ENCODE peak calls at places on chromosomes 13 and 19, in five cellular contexts. S is left ventricle myocardium inferior, K is cardiac muscle cell, H is IMR-90, A is BJ. X is an unnamed sample.

GRCh38 chr13:98664047-98664446 is 87.1 kb upstream of the STK24 start:
- DNase-seq in S (no peak), K (peak; percentile 21), H (peak; percentile 85), A (peak; percentile 31), X (peak; percentile 70)

GRCh38 chr13:30373727-30374126 is 48.6 kb upstream of the UBE2L5 start:
- DNase-seq in S (no peak), K (no peak), H (no peak), A (no peak), X (no peak)

GRCh38 chr13:41700790-41701310 is 243.5 kb downstream of the RGCC start:
- DNase-seq in S (no peak), K (peak; percentile 69), H (peak; percentile 66), A (peak; percentile 78), X (no peak)

GRCh38 chr13:31824705-31825512 is 85.6 kb downstream of the RXFP2 start:
- DNase-seq in S (no peak), K (peak; percentile 52), H (peak; percentile 16), A (no peak), X (no peak)

GRCh38 chr13:40495620-40496001 is 170.8 kb downstream of the FOXO1 start:
- DNase-seq in S (no peak), K (no peak), H (no peak), A (no peak), X (no peak)

GRCh38 chr19:54481326-54481930 is 8.3 kb upstream of the CDC42EP5 start:
- DNase-seq in S (no peak), K (peak; percentile 65), H (peak; percentile 33), A (no peak), X (no peak)

GRCh38 chr19:43570174-43570791 is 5.0 kb downstream of the XRCC1 start:
- DNase-seq in S (no peak), K (no peak), H (no peak), A (no peak), X (no peak)

GRCh38 chr13:110250258-110250891 is 56.6 kb downstream of the COL4A1 start:
- DNase-seq in S (peak; percentile 71), K (peak; percentile 82), H (peak; percentile 77), A (peak; percentile 74), X (no peak)

GRCh38 chr13:39419068-39419467 is 183.9 kb downstream of the LHFPL6 start:
- DNase-seq in S (no peak), K (no peak), H (no peak), A (no peak), X (no peak)

GRCh38 chr13:64688893-64689677 is 2541.1 kb downstream of the PCDH9 start:
- DNase-seq in S (no peak), K (no peak), H (peak; percentile 81), A (peak; percentile 9), X (no peak)

GRCh38 chr19:29645911-29646310 is 19.4 kb upstream of the PLEKHF1 start:
- DNase-seq in S (peak; percentile 48), K (peak; percentile 89), H (peak; percentile 34), A (no peak), X (no peak)

GRCh38 chr13:65834897-65835296 is 1395.2 kb downstream of the PCDH9 start:
- DNase-seq in S (no peak), K (no peak), H (peak; percentile 52), A (no peak), X (no peak)

GRCh38 chr19:46697142-46697960 is 19.6 kb downstream of the PRKD2 start:
- DNase-seq in S (peak; percentile 89), K (peak; percentile 82), H (peak; percentile 49), A (peak; percentile 36), X (no peak)

GRCh38 chr19:40286235-40286530 is 1.0 kb upstream of the AKT2 start:
- DNase-seq in S (no peak), K (no peak), H (no peak), A (no peak), X (no peak)

GRCh38 chr19:40521276-40521675 is 54.5 kb downstream of the SPTBN4 start:
- DNase-seq in S (no peak), K (peak; percentile 34), H (peak; percentile 29), A (no peak), X (no peak)

GRCh38 chr13:99983401-99984133 is 2.0 kb downstream of the ZIC2 start:
- DNase-seq in S (no peak), K (no peak), H (no peak), A (no peak), X (no peak)

GRCh38 chr19:7391218-7391670 is 42.5 kb downstream of the ARHGEF18 start:
- DNase-seq in S (no peak), K (peak; percentile 83), H (peak; percentile 77), A (no peak), X (no peak)

GRCh38 chr19:35789978-35790944 is 14.9 kb downstream of the ARHGAP33 start:
- DNase-seq in S (no peak), K (no peak), H (no peak), A (no peak), X (no peak)

GRCh38 chr19:12774588-12775555 is at the start of gene HOOK2:
- DNase-seq in S (no peak), K (no peak), H (no peak), A (no peak), X (no peak)

GRCh38 chr13:71306821-71307220 is 560.2 kb downstream of the DACH1 start:
- DNase-seq in S (no peak), K (no peak), H (no peak), A (no peak), X (no peak)

GRCh38 chr19:3470500-3471128 is 9.7 kb downstream of the SMIM24 start:
- DNase-seq in S (no peak), K (peak; percentile 25), H (no peak), A (no peak), X (no peak)

GRCh38 chr19:44985445-44985844 is 15.8 kb upstream of the RELB start:
- DNase-seq in S (no peak), K (no peak), H (no peak), A (no peak), X (no peak)

GRCh38 chr13:77701305-77701704 is 3.8 kb downstream of the SLAIN1 start:
- DNase-seq in S (no peak), K (no peak), H (no peak), A (no peak), X (no peak)

GRCh38 chr13:114128624-114129522 is 3.5 kb downstream of the RASA3 start:
- DNase-seq in S (peak; percentile 79), K (peak; percentile 91), H (peak; percentile 95), A (peak; percentile 29), X (peak; percentile 57)

GRCh38 chr13:79398915-79399314 is 7.1 kb downstream of the RBM26 start:
- DNase-seq in S (no peak), K (no peak), H (peak; percentile 55), A (no peak), X (no peak)

GRCh38 chr19:32339988-32340874 is 5.2 kb upstream of the ZNF507 start:
- DNase-seq in S (peak; percentile 68), K (peak; percentile 61), H (peak; percentile 27), A (no peak), X (no peak)

GRCh38 chr13:51275101-51275500 is 52.9 kb downstream of the FAM124A start:
- DNase-seq in S (no peak), K (no peak), H (no peak), A (no peak), X (no peak)

GRCh38 chr19:1422360-1422759 is 15.0 kb downstream of the DAZAP1 start:
- DNase-seq in S (no peak), K (no peak), H (no peak), A (no peak), X (no peak)

GRCh38 chr19:55606817-55607216 is 1.4 kb downstream of the ZNF865 start:
- DNase-seq in S (no peak), K (no peak), H (no peak), A (no peak), X (no peak)
- H3K4me3 ChIP-seq in S (peak overlapping the region; percentile 89), K (peak overlapping the region; percentile 94), H (no peak overlapping the region), A (no peak overlapping the region), X (peak overlapping the region; percentile 86)

GRCh38 chr19:33390120-33390907 is 16.8 kb downstream of the CEBPG start:
- DNase-seq in S (peak; percentile 69), K (peak; percentile 71), H (no peak), A (no peak), X (no peak)

GRCh38 chr19:33387351-33388230 is 14.1 kb downstream of the CEBPG start:
- DNase-seq in S (peak; percentile 12), K (no peak), H (no peak), A (no peak), X (no peak)

GRCh38 chr19:33388231-33388816 is 14.8 kb downstream of the CEBPG start:
- DNase-seq in S (peak; percentile 27), K (no peak), H (no peak), A (no peak), X (no peak)

GRCh38 chr19:33389574-33390119 is 16.1 kb downstream of the CEBPG start:
- DNase-seq in S (peak; percentile 27), K (no peak), H (no peak), A (no peak), X (no peak)

GRCh38 chr19:33388817-33389573 is 15.5 kb downstream of the CEBPG start:
- DNase-seq in S (peak; percentile 58), K (no peak), H (no peak), A (no peak), X (no peak)
- TF ChIP-seq CTCF in S (no peak), K (no peak), H (no peak), A (no peak), X (no peak)

DNA sequence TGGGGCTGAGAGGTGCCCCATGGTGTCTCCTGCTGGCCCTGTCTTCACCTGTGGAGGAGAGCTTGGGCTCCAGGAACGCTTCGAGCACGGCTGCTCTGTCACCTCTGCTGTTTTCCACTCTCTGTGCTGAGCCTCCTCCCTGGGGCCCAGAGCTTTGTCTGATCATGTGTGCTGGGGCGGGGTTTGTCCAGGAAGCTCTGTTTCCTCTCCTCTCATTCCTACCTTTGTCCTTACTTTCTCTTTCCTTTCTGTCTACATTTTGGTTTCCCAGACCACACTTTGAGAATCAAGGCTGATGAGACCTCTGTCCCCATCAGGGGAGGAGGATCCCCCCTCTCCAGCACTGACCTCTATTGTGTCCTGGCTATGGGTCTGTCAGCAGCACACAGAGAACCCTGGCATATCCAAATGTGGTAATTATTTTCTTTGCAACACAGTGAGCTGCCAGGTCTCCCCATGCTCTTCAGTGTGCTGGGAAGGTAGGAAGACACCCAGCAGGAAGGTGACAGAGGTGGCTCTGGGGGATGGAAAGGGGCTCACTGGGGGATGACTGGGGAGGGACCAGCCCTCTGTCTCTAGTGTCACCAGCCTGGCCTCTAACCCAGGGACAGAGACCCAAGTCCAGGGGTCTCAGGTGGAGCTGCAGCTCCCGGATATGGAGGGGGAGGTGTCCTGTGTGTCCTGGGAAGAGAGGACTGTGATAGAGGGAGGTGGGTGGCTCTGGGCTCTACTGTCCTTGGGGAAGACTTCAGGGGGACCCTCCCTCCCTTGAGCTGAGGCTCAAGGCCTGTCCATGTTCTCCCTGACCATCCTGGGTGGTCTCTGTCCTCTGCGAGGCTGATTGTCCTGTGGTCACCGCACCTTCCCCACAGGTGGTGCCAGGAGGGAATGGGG is at the start of gene CEACAM1:
- DNase-seq in S (no peak), K (peak; percentile 53), H (no peak), A (no peak), X (no peak)
- H3K4me3 ChIP-seq in S (peak within 1 kb of the TSS; percentile 59), K (no peak within 1 kb of the TSS), H (no peak within 1 kb of the TSS), A (no peak within 1 kb of the TSS), X (peak within 1 kb of the TSS; percentile 40)

GRCh38 chr19:38851622-38852230 is 1.9 kb upstream of the HNRNPL start:
- DNase-seq in S (peak; percentile 95), K (peak; percentile 96), H (peak; percentile 88), A (no peak), X (no peak)

GRCh38 chr19:38853214-38853613 is 3.4 kb upstream of the HNRNPL start:
- DNase-seq in S (no peak), K (no peak), H (no peak), A (no peak), X (no peak)

GRCh38 chr19:38850231-38850975 is 617 bp upstream of the HNRNPL start:
- DNase-seq in S (peak; percentile 99), K (peak; percentile 100), H (peak; percentile 100), A (peak; percentile 100), X (peak; percentile 100)

GRCh38 chr19:38850976-38851621 is 1.3 kb upstream of the HNRNPL start:
- DNase-seq in S (peak; percentile 35), K (no peak), H (no peak), A (no peak), X (no peak)

GRCh38 chr19:38852231-38853044 is 2.7 kb upstream of the HNRNPL start:
- DNase-seq in S (peak; percentile 69), K (peak; percentile 55), H (peak; percentile 79), A (no peak), X (no peak)
- TF ChIP-seq CTCF in S (no peak), K (no peak), H (no peak), A (no peak), X (no peak)